ENCODE peak calls at places on chromosomes 13 and 19, in eight cellular contexts. S is progenitor cell of endocrine pancreas; H is activated B cell treated with CpG ODN at 0.5 μM for 24 hours; E is bronchial epithelial cell; W is nephron progenitor cell; Z is left lung; Q is fibroblast of the aortic adventitia; N is CD4-positive, alpha-beta T cell. V is an unnamed sample.

GRCh38 chr13:75760182-75760981 is 124.3 kb downstream of the LMO7 start:
- DNase-seq in S (no peak), H (no peak), E (peak), W (no peak), Z (peak), Q (no peak), N (peak), V (peak)

GRCh38 chr13:44385847-44386246 is 12.2 kb downstream of the SERP2 start:
- DNase-seq in S (no peak), H (no peak), E (no peak), W (no peak), Z (peak), Q (no peak), N (no peak), V (no peak)

GRCh38 chr13:44311011-44311481 is 62.6 kb upstream of the SERP2 start:
- DNase-seq in S (no peak), H (no peak), E (peak), W (no peak), Z (peak), Q (peak), N (no peak), V (no peak)

GRCh38 chr19:21569497-21569870 is 64.1 kb downstream of the ZNF429 start:
- DNase-seq in S (no peak), H (peak), E (no peak), W (no peak), Z (peak), Q (no peak), N (no peak), V (no peak)

GRCh38 chr19:8585894-8586750 is 8.9 kb upstream of the MYO1F start:
- DNase-seq in S (peak), H (no peak), E (no peak), W (peak), Z (no peak), Q (no peak), N (peak), V (peak)

GRCh38 chr19:51398096-51398704 is 7.8 kb upstream of the C19orf84 start:
- DNase-seq in S (no peak), H (no peak), E (peak), W (no peak), Z (no peak), Q (peak), N (no peak), V (no peak)

GRCh38 chr13:24065172-24065571 is 95.3 kb upstream of the SPATA13 start:
- DNase-seq in S (no peak), H (no peak), E (no peak), W (no peak), Z (no peak), Q (no peak), N (no peak), V (no peak)

GRCh38 chr19:58262922-58263296 is 15.8 kb upstream of the ZNF8 start:
- DNase-seq in S (no peak), H (no peak), E (no peak), W (no peak), Z (no peak), Q (no peak), N (no peak), V (no peak)

GRCh38 chr19:29952646-29953045 is 10.6 kb downstream of the URI1 start:
- DNase-seq in S (no peak), H (no peak), E (no peak), W (no peak), Z (no peak), Q (no peak), N (no peak), V (no peak)

GRCh38 chr13:37869756-37870488 is at the start of gene TRPC4:
- DNase-seq in S (peak), H (no peak), E (peak), W (peak), Z (peak), Q (peak), N (no peak), V (no peak)

GRCh38 chr19:41373993-41374392 is 2.3 kb upstream of the TMEM91 start:
- DNase-seq in S (no peak), H (no peak), E (peak), W (no peak), Z (peak), Q (peak), N (no peak), V (no peak)

GRCh38 chr19:44903602-44904425 is 1.8 kb upstream of the APOE start:
- DNase-seq in S (peak), H (peak), E (peak), W (peak), Z (peak), Q (peak), N (peak), V (peak)

GRCh38 chr13:88376762-88377388 is 705.7 kb downstream of the SLITRK5 start:
- DNase-seq in S (no peak), H (no peak), E (peak), W (no peak), Z (no peak), Q (no peak), N (no peak), V (no peak)

GRCh38 chr13:23684647-23685046 is 114.4 kb downstream of the TNFRSF19 start:
- DNase-seq in S (no peak), H (no peak), E (no peak), W (no peak), Z (no peak), Q (no peak), N (no peak), V (no peak)

GRCh38 chr19:36821758-36822157 is 16.4 kb downstream of the ZNF790 start:
- DNase-seq in S (no peak), H (no peak), E (no peak), W (no peak), Z (no peak), Q (no peak), N (no peak), V (no peak)

GRCh38 chr13:75800545-75800944 is 164.4 kb downstream of the LMO7 start:
- DNase-seq in S (no peak), H (no peak), E (no peak), W (no peak), Z (no peak), Q (no peak), N (no peak), V (no peak)

GRCh38 chr13:90933097-90933826 is 414.2 kb upstream of the MIR17HG start:
- DNase-seq in S (no peak), H (no peak), E (peak), W (no peak), Z (no peak), Q (no peak), N (no peak), V (no peak)

GRCh38 chr13:51957377-51958216 is 53.7 kb downstream of the ATP7B start:
- DNase-seq in S (no peak), H (no peak), E (no peak), W (no peak), Z (no peak), Q (no peak), N (no peak), V (no peak)

GRCh38 chr13:94984974-94985373 is 272.6 kb upstream of the SOX21 start:
- DNase-seq in S (no peak), H (no peak), E (no peak), W (no peak), Z (no peak), Q (no peak), N (no peak), V (no peak)

GRCh38 chr13:64529874-64530485 is 2700.2 kb downstream of the PCDH9 start:
- DNase-seq in S (no peak), H (no peak), E (no peak), W (peak), Z (no peak), Q (peak), N (no peak), V (peak)

GRCh38 chr13:68995972-68996670 is 1111.5 kb upstream of the ATXN8OS start:
- DNase-seq in S (no peak), H (no peak), E (no peak), W (no peak), Z (no peak), Q (no peak), N (no peak), V (no peak)

GRCh38 chr19:1259206-1259872 is 9.8 kb upstream of the CIRBP start:
- DNase-seq in S (no peak), H (peak), E (peak), W (peak), Z (peak), Q (peak), N (peak), V (peak)

GRCh38 chr13:26307701-26308100 is 53.8 kb downstream of the CDK8 start:
- DNase-seq in S (no peak), H (no peak), E (peak), W (no peak), Z (no peak), Q (no peak), N (no peak), V (no peak)

GRCh38 chr13:110683921-110684320 is 22.0 kb downstream of the CARS2 start:
- DNase-seq in S (no peak), H (no peak), E (no peak), W (no peak), Z (no peak), Q (no peak), N (no peak), V (no peak)

GRCh38 chr13:110684388-110685056 is 21.4 kb downstream of the CARS2 start:
- DNase-seq in S (no peak), H (no peak), E (no peak), W (no peak), Z (no peak), Q (no peak), N (no peak), V (no peak)

GRCh38 chr13:110681868-110682550 is 23.9 kb downstream of the CARS2 start:
- DNase-seq in S (no peak), H (no peak), E (no peak), W (no peak), Z (no peak), Q (no peak), N (no peak), V (no peak)

GRCh38 chr13:110682746-110683145 is 23.2 kb downstream of the CARS2 start:
- DNase-seq in S (no peak), H (no peak), E (no peak), W (no peak), Z (no peak), Q (no peak), N (no peak), V (no peak)

GRCh38 chr13:110683203-110683883 is 22.6 kb downstream of the CARS2 start:
- DNase-seq in S (no peak), H (no peak), E (peak), W (no peak), Z (no peak), Q (peak), N (no peak), V (no peak)
- TF ChIP-seq CTCF in S (peak), H (no peak), E (peak), W (peak), Z (peak), Q (peak), N (peak), V (no peak)

DNA sequence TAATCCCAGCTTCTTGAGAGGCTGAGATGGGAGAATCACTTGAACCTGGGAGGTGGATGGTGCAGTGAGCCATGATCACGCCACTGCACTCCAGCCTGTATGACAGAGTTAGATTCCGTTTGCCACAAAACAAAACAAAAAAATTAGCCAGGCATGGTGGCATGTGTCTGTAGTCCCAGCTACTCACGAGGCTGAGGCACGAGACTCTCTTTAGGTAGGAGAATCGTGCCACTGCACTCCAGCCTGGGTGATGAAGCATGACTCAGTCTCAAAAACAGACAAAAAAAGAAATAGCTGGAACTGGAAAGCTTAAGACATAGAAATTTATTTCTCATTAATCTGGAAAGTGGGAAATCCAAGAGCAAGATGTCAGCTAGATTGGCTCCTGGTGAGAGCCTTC is 20.2 kb upstream of the ZNF808 start:
- DNase-seq in S (no peak), H (no peak), E (no peak), W (no peak), Z (no peak), Q (no peak), N (no peak), V (no peak)
- TF ChIP-seq CTCF in S (no peak), H (no peak), E (no peak), W (no peak), Z (no peak), Q (no peak), N (no peak), V (no peak)

GRCh38 chr19:4043410-4043809 is 23.3 kb downstream of the ZBTB7A start:
- DNase-seq in S (no peak), H (no peak), E (no peak), W (no peak), Z (no peak), Q (no peak), N (no peak), V (no peak)

GRCh38 chr19:4043966-4044365 is 22.7 kb downstream of the ZBTB7A start:
- DNase-seq in S (no peak), H (no peak), E (no peak), W (no peak), Z (no peak), Q (no peak), N (no peak), V (no peak)

GRCh38 chr19:4046362-4046691 is 20.4 kb downstream of the ZBTB7A start:
- DNase-seq in S (no peak), H (no peak), E (no peak), W (no peak), Z (no peak), Q (no peak), N (no peak), V (no peak)

GRCh38 chr19:4045597-4046361 is 20.9 kb downstream of the ZBTB7A start:
- DNase-seq in S (no peak), H (no peak), E (no peak), W (no peak), Z (no peak), Q (no peak), N (no peak), V (no peak)

GRCh38 chr19:4044927-4045557 is 21.7 kb downstream of the ZBTB7A start:
- DNase-seq in S (no peak), H (no peak), E (no peak), W (peak), Z (no peak), Q (no peak), N (no peak), V (no peak)
- TF ChIP-seq CTCF in S (no peak), H (no peak), E (no peak), W (no peak), Z (no peak), Q (no peak), N (no peak), V (no peak)

GRCh38 chr13:49649963-49650312 is 21.6 kb downstream of the ARL11 start:
- DNase-seq in S (no peak), H (no peak), E (no peak), W (no peak), Z (no peak), Q (no peak), N (no peak), V (no peak)

GRCh38 chr13:49651775-49652690 is 23.7 kb downstream of the ARL11 start:
- DNase-seq in S (no peak), H (no peak), E (no peak), W (peak), Z (no peak), Q (no peak), N (no peak), V (no peak)

GRCh38 chr13:49655906-49656305 is 27.6 kb downstream of the ARL11 start:
- DNase-seq in S (no peak), H (no peak), E (no peak), W (no peak), Z (no peak), Q (no peak), N (no peak), V (no peak)

GRCh38 chr13:49653478-49653877 is 25.2 kb downstream of the ARL11 start:
- DNase-seq in S (no peak), H (no peak), E (no peak), W (no peak), Z (no peak), Q (no peak), N (no peak), V (no peak)

GRCh38 chr13:49652691-49653305 is 24.5 kb downstream of the ARL11 start:
- DNase-seq in S (no peak), H (no peak), E (no peak), W (peak), Z (no peak), Q (no peak), N (no peak), V (peak)
- TF ChIP-seq CTCF in S (peak), H (no peak), E (peak), W (peak), Z (peak), Q (peak), N (no peak), V (peak)

GRCh38 chr13:113002206-113002821 is 33.3 kb downstream of the MCF2L start:
- DNase-seq in S (no peak), H (no peak), E (no peak), W (peak), Z (no peak), Q (no peak), N (no peak), V (no peak)
- TF ChIP-seq CTCF in S (peak), H (no peak), E (peak), W (peak), Z (no peak), Q (peak), N (no peak), V (no peak)

V was measured in GM20000.